ENCODE peak calls at places on chromosomes 7 and 10, in eight cellular contexts. E, W, Y, U, R, G, C and X are unnamed samples.

GRCh38 chr7:134024729-134025128 is 102.4 kb upstream of the LRGUK start:
- DNase-seq in E (peak), W (peak), Y (no peak), U (no peak), R (no peak), G (no peak), C (peak), X (no peak)

GRCh38 chr7:11192506-11192905 is 218.8 kb downstream of the PHF14 start:
- DNase-seq in E (no peak), W (peak), Y (no peak), U (no peak), R (no peak), G (no peak), C (peak), X (no peak)

GRCh38 chr7:146660839-146661238 is 544.2 kb downstream of the CNTNAP2 start:
- DNase-seq in E (no peak), W (no peak), Y (no peak), U (no peak), R (no peak), G (no peak), C (no peak), X (no peak)

GRCh38 chr7:1287629-1288225 is 55.1 kb downstream of the UNCX start:
- DNase-seq in E (no peak), W (no peak), Y (no peak), U (no peak), R (peak), G (no peak), C (no peak), X (no peak)

GRCh38 chr7:16657656-16658279 is 11.8 kb downstream of the BZW2 start:
- DNase-seq in E (peak), W (peak), Y (no peak), U (no peak), R (no peak), G (no peak), C (peak), X (no peak)

GRCh38 chr7:82122290-82122689 is 321.3 kb downstream of the CACNA2D1 start:
- DNase-seq in E (no peak), W (no peak), Y (no peak), U (no peak), R (no peak), G (no peak), C (no peak), X (no peak)

GRCh38 chr10:83983578-83984255 is 155.6 kb upstream of the GHITM start:
- DNase-seq in E (no peak), W (peak), Y (no peak), U (no peak), R (no peak), G (peak), C (no peak), X (no peak)

GRCh38 chr7:51451751-51452465 is 135.3 kb upstream of the COBL start:
- DNase-seq in E (peak), W (no peak), Y (no peak), U (no peak), R (no peak), G (no peak), C (no peak), X (no peak)

GRCh38 chr10:131841669-131842139 is 59.1 kb upstream of the PPP2R2D start:
- DNase-seq in E (no peak), W (no peak), Y (no peak), U (peak), R (no peak), G (no peak), C (no peak), X (no peak)

GRCh38 chr7:1246170-1246870 is 13.6 kb downstream of the UNCX start:
- DNase-seq in E (no peak), W (no peak), Y (no peak), U (no peak), R (no peak), G (no peak), C (no peak), X (no peak)

GRCh38 chr10:108544500-108545120 is 1378.7 kb downstream of the XPNPEP1 start:
- DNase-seq in E (peak), W (peak), Y (peak), U (no peak), R (peak), G (peak), C (peak), X (peak)

GRCh38 chr10:101346177-101346576 is 7.8 kb upstream of the BTRC start:
- DNase-seq in E (no peak), W (no peak), Y (no peak), U (no peak), R (no peak), G (no peak), C (no peak), X (no peak)

GRCh38 chr10:19921300-19922140 is 105.3 kb downstream of the PLXDC2 start:
- DNase-seq in E (no peak), W (peak), Y (no peak), U (no peak), R (no peak), G (no peak), C (peak), X (no peak)

GRCh38 chr10:91197044-91197651 is 23.3 kb upstream of the PCGF5 start:
- DNase-seq in E (no peak), W (peak), Y (no peak), U (peak), R (no peak), G (no peak), C (peak), X (no peak)

GRCh38 chr10:118459642-118460193 is 117.6 kb upstream of the FAM204A start:
- DNase-seq in E (peak), W (peak), Y (peak), U (peak), R (peak), G (peak), C (peak), X (peak)

GRCh38 chr7:108109216-108109908 is 20.8 kb downstream of the LAMB4 start:
- DNase-seq in E (peak), W (no peak), Y (peak), U (no peak), R (no peak), G (no peak), C (no peak), X (no peak)
- TF ChIP-seq CTCF in E (peak), W (peak), Y (peak), U (no peak), R (peak), G (no peak), C (no peak), X (no peak)

GRCh38 chr7:74360008-74360407 is 70.8 kb downstream of the CLIP2 start:
- DNase-seq in E (no peak), W (no peak), Y (no peak), U (no peak), R (no peak), G (no peak), C (no peak), X (no peak)

GRCh38 chr7:74365320-74366022 is 76.3 kb downstream of the CLIP2 start:
- DNase-seq in E (peak), W (peak), Y (no peak), U (peak), R (no peak), G (peak), C (peak), X (no peak)

GRCh38 chr7:74362262-74362661 is 73.1 kb downstream of the CLIP2 start:
- DNase-seq in E (no peak), W (no peak), Y (no peak), U (no peak), R (no peak), G (no peak), C (no peak), X (no peak)

DNA sequence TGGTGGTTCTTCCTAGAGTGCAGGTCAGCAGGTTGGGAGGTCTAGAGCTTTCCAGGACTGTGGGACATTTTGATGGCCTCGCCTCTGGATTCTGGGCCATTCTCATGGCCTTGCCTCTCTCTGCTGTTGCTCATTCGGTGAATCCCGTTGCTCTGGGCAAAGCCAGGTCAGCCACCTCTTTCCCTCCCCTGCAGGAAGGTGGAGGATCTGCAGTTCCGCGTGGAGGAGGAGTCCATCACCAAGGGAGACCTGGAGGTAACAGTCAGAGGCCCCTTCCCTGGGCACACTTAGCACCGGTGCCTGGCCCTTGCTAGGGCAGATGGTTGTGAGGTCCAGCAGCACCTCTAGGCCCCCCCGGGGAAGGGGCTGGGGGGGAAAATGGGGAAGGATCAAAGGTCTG is 74.9 kb downstream of the CLIP2 start:
- DNase-seq in E (no peak), W (no peak), Y (no peak), U (no peak), R (no peak), G (no peak), C (no peak), X (no peak)
- TF ChIP-seq CTCF in E (peak), W (no peak), Y (no peak), U (no peak), R (no peak), G (no peak), C (no peak), X (no peak)

DNA sequence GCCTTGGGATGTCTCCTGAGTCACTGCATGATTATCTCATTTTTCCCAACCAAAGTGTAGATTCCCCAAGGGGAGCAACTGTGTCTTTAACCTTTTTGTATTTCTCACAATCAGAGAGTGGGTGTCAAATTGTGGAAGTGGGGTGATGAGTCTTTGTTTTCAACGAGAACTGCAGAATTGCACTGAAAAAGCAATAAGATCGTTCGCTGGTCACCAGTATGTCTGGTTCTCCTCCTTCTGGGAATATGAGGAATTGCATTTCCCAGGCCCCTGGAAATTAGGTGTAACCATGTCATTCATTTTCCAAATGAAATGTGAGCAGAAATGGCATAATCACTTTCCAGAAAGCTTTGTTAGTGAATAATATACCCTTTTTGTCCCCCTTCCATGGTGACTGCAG is 326.9 kb downstream of the GPAM start:
- DNase-seq in E (peak), W (no peak), Y (no peak), U (no peak), R (no peak), G (no peak), C (no peak), X (no peak)
- TF ChIP-seq CTCF in E (peak), W (no peak), Y (no peak), U (no peak), R (no peak), G (no peak), C (no peak), X (no peak)

DNA sequence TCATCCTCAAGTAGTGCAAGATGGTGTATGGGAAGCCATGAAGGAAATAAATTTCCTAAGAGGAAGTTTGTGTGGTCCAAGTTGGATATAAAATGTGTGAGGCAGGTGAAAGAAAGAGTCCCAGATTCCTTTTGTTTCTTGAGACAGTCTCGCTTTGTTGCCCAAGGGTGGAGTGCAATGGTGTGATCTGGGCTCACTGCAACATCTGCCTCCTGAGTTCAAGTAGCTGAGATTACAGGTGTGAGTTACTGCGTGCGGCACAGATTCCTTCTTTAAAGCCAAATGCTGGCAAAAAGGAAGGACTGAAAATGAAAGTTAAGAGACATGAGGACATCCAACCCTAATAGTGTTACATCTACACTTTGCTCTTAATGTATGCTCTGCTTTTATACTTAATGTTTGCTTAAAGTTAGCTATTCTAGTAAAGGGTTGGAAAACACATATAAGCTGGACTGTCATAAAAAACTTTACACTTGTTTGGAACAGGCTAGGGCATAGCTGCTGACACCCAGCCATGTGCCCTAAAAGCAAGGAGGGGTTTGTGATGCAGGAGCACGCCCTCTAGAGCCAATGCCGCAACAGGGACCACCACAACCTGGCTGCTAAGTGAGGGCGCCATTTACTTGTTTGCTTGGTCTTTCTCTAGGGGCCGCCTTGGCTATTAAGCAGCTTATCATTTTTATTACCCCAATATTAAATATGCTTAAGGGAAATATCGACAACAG is 34.5 kb downstream of the CLEC2L start:
- DNase-seq in E (no peak), W (no peak), Y (no peak), U (no peak), R (no peak), G (no peak), C (no peak), X (no peak)
- TF ChIP-seq CTCF in E (peak), W (no peak), Y (no peak), U (no peak), R (no peak), G (no peak), C (peak), X (no peak)